ENCODE peak calls at places on chromosomes 16 and 17, in nine cellular contexts. A, P, B, U, N, J, Z, M and F are unnamed samples.

GRCh38 chr16:49462356-49462988 is 88.9 kb downstream of the C16orf78 start:
- DNase-seq in Z (no peak), A (no peak), M (no peak), B (no peak), J (no peak), U (no peak), N (no peak), P (no peak), F (no peak)

GRCh38 chr17:31487648-31488263 is 96.3 kb downstream of the RAB11FIP4 start:
- DNase-seq in P (peak), U (peak), Z (peak), J (peak), N (peak), M (peak), A (peak), B (peak), F (peak)

GRCh38 chr17:7237761-7238417 is 1.4 kb downstream of the PHF23 start:
- DNase-seq in B (peak), J (peak), M (no peak), A (peak), N (peak), U (no peak), Z (peak), P (peak), F (peak)

GRCh38 chr16:65154321-65154720 is 32.5 kb upstream of the CDH11 start:
- DNase-seq in N (no peak), M (no peak), B (no peak), J (no peak), P (no peak), A (no peak), U (no peak), Z (no peak), F (no peak)

GRCh38 chr16:67939507-67940435 is 3.1 kb upstream of the PSMB10 start:
- DNase-seq in U (no peak), M (no peak), J (no peak), B (no peak), P (peak), Z (no peak), N (peak), A (peak), F (no peak)

GRCh38 chr16:50809561-50809960 is 67.7 kb downstream of the CYLD start:
- DNase-seq in N (no peak), Z (peak), M (no peak), P (no peak), J (no peak), A (no peak), U (no peak), B (no peak), F (no peak)

GRCh38 chr16:240559-240958 is 5.9 kb downstream of the FAM234A start:
- DNase-seq in A (no peak), J (no peak), P (no peak), N (no peak), B (no peak), U (no peak), Z (peak), M (no peak), F (no peak)

GRCh38 chr17:12078791-12079190 is 58.1 kb downstream of the MAP2K4 start:
- DNase-seq in J (peak), B (no peak), Z (no peak), M (no peak), A (no peak), U (no peak), P (no peak), N (no peak), F (no peak)

GRCh38 chr17:51184124-51184523 is 17.9 kb downstream of the NME2 start:
- DNase-seq in P (no peak), J (no peak), M (no peak), Z (no peak), B (no peak), N (no peak), A (no peak), U (no peak), F (no peak)